ENCODE peak calls at places on chromosomes 13 and 19, in five cellular contexts. V is left lung, P is RWPE2, M is cardiac fibroblast, L is upper lobe of right lung. X is an unnamed sample.

GRCh38 chr13:90519157-90519556 is 828.3 kb upstream of the MIR17HG start:
- DNase-seq in V (no peak), M (no peak), L (no peak), P (no peak), X (no peak)

GRCh38 chr19:33532859-33533455 is 11.4 kb upstream of the PEPD start:
- DNase-seq in P (no peak), L (no peak), V (no peak), M (no peak), X (no peak)

GRCh38 chr19:18776288-18776594 is 14.9 kb downstream of the COMP start:
- DNase-seq in P (no peak), L (no peak), V (no peak), M (peak), X (peak)

GRCh38 chr19:35882074-35882832 is 13.9 kb downstream of the APLP1 start:
- DNase-seq in M (peak), V (no peak), L (no peak), P (no peak), X (peak)

GRCh38 chr13:66362485-66362884 is 867.7 kb downstream of the PCDH9 start:
- DNase-seq in P (no peak), M (no peak), L (no peak), V (no peak), X (no peak)

GRCh38 chr13:109211616-109212015 is 574.8 kb downstream of the IRS2 start:
- DNase-seq in P (no peak), L (no peak), V (no peak), M (no peak), X (peak)

GRCh38 chr19:46824887-46825730 is 25.5 kb downstream of the AP2S1 start:
- DNase-seq in L (peak), P (no peak), V (peak), M (peak), X (peak)

GRCh38 chr19:32039446-32039845 is 306.0 kb upstream of the ZNF507 start:
- DNase-seq in P (no peak), L (no peak), M (no peak), V (no peak), X (no peak)

GRCh38 chr19:50850738-50851137 is 4.0 kb upstream of the KLK3 start:
- DNase-seq in M (no peak), V (no peak), L (no peak), P (no peak), X (no peak)

GRCh38 chr19:50854636-50855410 is at the start of gene KLK3:
- DNase-seq in P (no peak), V (no peak), L (no peak), M (no peak), X (no peak)

GRCh38 chr19:50857366-50857765 is 2.7 kb downstream of the KLK3 start:
- DNase-seq in V (no peak), P (no peak), M (no peak), L (no peak), X (no peak)

GRCh38 chr19:50851620-50852019 is 3.1 kb upstream of the KLK3 start:
- DNase-seq in M (no peak), P (no peak), L (no peak), V (no peak), X (no peak)
- H3K4me3 ChIP-seq in M (no peak), P (no peak), L (no peak), V (no peak), X (no peak)

DNA sequence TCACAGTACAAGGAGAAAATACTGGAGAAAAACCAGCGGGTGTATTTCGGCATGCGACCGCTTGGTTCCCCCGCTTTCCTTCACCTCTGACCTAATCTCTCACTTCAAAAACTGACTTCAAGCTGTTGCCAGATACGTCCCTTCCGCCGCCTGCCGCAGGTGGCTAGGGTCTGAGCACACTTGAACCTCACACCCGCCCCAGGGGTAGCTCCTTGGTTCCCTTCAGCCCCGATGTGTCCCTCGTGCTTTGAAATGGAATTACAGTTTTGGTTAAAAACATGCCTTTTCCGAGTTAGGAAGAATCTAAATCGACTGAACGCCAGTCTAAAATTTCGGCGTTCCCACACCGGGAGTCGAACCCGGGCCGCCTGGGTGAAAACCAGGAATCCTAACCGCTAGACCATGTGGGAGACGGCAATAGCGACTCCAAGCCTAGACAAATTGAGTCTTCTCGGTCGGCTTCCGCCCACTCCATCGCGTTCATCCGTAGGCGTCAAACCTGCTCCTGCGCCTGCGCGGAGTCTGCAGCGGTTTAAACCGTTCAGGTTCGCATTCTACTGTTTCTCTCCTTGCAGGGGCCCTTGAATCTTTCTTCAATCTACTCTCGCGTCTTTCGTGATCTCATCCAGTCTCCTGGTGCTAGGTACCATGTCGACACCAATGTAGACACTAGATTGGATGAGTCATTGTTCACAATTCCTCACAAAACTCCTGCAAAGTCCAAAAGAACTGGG is 71.5 kb downstream of the NUFIP1 start:
- DNase-seq in M (peak), V (peak), P (peak), L (peak), X (peak)
- TF ChIP-seq CTCF in M (peak), V (peak), P (no peak), L (peak), X (peak)

GRCh38 chr19:10971107-10971715 is 10.4 kb downstream of the SMARCA4 start:
- DNase-seq in L (no peak), V (no peak), P (no peak), M (no peak), X (no peak)

GRCh38 chr19:10977773-10978155 is 16.9 kb downstream of the SMARCA4 start:
- DNase-seq in V (no peak), L (no peak), M (no peak), P (no peak), X (no peak)

GRCh38 chr19:10975374-10976036 is 14.7 kb downstream of the SMARCA4 start:
- DNase-seq in M (peak), P (no peak), L (no peak), V (no peak), X (peak)

GRCh38 chr19:10979950-10980349 is 19.1 kb downstream of the SMARCA4 start:
- DNase-seq in L (no peak), V (no peak), M (no peak), P (no peak), X (no peak)

DNA sequence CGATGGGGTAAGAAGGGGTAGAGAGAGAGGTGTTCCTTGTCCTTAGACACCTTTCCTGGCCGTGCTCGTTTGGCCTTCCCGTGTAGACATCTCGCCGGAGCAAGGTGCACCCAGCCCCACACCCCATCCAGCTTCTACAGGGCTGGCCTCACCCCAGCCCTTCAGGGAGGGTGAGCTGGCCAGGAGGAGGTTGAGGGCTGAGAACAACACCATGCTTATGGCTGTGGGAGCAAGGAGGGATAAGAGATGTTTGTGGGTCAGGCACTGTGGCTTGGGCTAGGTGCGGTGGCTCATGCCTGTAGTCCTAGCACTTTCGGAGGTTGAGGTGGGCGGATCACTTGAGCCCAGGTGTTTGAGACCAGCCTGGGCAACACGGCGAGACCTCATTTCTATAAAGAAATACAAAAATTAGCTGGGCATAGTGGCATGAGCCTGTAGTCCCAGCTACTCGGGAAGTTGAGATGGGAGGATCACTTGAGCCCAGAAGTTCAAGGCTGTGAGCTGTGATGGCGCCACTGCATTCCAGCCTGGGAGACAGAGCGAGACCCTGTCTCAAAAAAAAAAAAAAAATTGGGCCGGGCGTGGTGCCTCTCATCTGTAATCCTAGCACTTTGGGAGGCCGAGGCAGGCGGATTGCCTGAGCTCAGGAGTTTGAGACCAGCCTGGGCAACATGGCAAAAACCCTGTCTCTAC is 15.5 kb downstream of the SMARCA4 start:
- DNase-seq in V (no peak), P (no peak), L (no peak), M (no peak), X (no peak)
- H3K4me3 ChIP-seq in V (no peak), P (no peak), L (no peak), M (no peak), X (no peak)

GRCh38 chr13:78137404-78138142 is 218.9 kb upstream of the EDNRB start:
- DNase-seq in L (no peak), P (no peak), M (peak), V (no peak), X (peak)

GRCh38 chr13:78136966-78137365 is 218.3 kb upstream of the EDNRB start:
- DNase-seq in P (no peak), L (no peak), M (no peak), V (no peak), X (no peak)

GRCh38 chr13:78129850-78130249 is 211.2 kb upstream of the EDNRB start:
- DNase-seq in V (no peak), M (no peak), L (no peak), P (no peak), X (no peak)

GRCh38 chr13:78133511-78133910 is 214.9 kb upstream of the EDNRB start:
- DNase-seq in M (no peak), L (no peak), V (no peak), P (no peak), X (no peak)

GRCh38 chr13:78131811-78132210 is 213.2 kb upstream of the EDNRB start:
- DNase-seq in L (no peak), V (no peak), M (peak), P (no peak), X (peak)
- TF ChIP-seq CTCF in L (no peak), V (no peak), M (peak), P (peak), X (peak)

GRCh38 chr19:2477732-2478191 is 1.8 kb downstream of the GADD45B start:
- DNase-seq in M (peak), P (no peak), L (no peak), V (peak), X (peak)

GRCh38 chr19:2478324-2478755 is 2.4 kb downstream of the GADD45B start:
- DNase-seq in M (peak), L (peak), P (no peak), V (peak), X (peak)

GRCh38 chr19:2477141-2477710 is 1.3 kb downstream of the GADD45B start:
- DNase-seq in L (peak), M (peak), V (peak), P (no peak), X (peak)

GRCh38 chr19:2479556-2480194 is 3.7 kb downstream of the GADD45B start:
- DNase-seq in P (no peak), M (peak), L (no peak), V (no peak), X (no peak)

DNA sequence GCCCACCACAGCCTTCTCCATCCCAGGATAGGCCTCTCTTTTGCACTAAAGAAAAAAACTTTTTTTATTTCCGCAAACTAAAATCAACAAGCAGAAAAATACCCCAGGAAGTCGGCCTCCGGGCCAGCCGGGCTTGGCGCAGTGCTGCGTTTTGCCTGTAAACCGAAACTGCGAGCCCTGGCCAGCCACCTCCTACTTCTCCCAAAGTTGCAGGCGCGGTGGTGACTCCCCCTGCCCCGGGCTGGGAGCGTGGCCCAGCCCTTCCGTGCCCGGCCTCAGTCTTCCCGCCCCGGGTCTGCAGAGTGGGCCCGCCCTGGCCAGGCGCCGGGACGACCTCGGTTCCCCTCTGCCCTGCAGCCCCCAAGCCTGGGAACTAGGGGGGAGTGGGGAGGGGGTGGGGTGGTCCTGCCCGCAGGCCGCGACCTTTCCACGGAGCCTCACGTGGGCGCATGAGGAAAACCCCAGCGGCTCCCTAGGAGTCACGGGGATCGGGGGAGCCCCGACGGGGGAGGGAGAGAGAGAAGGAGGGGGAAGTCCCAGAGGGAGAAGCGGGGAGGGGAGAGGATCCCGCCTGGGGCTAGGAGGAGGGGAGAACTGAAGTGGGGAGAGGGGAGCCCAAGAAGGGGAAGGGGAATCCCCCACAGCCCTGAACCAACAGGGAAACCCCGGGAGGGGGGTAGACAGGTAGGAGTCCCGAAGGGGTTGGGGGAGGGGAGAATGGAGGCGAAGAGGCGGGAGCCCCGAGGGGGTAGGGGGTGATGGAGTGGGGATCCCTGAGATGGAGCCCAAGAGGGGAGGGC is 3.0 kb downstream of the GADD45B start:
- DNase-seq in M (peak), L (peak), V (peak), P (no peak), X (peak)
- H3K4me3 ChIP-seq in M (peak), L (peak), V (peak), P (peak), X (peak)

DNA sequence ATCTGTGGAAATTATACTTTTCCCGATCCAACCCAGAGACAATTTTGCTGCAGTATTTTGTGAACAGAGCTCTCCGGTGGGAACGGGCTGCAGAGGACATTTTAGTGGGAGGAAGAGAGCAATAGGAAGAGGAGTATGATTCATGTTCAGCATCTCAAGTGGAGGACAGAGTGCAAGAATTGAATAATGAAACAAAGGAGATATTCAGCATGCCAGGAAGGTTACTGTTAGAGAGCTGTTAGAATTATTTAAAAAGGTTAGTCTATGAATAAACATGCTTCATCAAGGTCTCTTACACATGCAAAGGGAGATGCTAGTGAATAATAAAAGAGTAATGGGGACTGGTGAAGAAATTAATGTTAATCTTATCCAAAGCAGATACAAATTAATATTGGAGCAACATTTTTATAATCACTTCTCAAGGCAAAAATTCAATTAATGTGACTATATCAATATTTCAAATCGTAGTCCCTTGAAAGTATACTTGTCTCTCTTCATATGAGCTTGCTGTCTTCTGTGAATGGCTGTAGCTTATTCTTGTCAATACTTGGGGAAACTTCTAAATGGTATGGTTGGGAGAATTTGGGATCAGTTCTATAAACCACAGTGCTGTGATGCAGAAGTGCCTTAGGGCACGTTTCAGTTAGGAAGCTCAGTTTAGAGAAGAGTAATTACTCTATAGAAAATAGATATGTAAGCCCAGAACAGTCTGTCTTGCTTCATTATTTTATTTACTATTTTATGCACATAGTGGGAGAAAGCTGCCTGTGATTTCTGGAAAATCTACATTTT is 1165.8 kb downstream of the OLFM4 start:
- DNase-seq in L (no peak), M (no peak), P (no peak), V (no peak), X (no peak)
- TF ChIP-seq CTCF in L (no peak), M (no peak), P (no peak), V (no peak), X (no peak)